ENCODE peak calls at places on chromosome 3, in five cellular contexts. One of them, this sample, is unnamed. For H3K4me1 and H3K9me3, the result is how much of the 10 kb centered on the place peaks cover.

GRCh38 chr3:129526121-129526900 is 2.1 kb upstream of the RHO start:
- DNase-seq in IMR-90: peak
- DNase-seq in ovary: no peak
- DNase-seq in endodermal cell: no peak
- DNase-seq in CD8-positive, alpha-beta T cell: no peak
- DNase-seq in this sample: no peak

GRCh38 chr3:120561251-120562045 is 34.7 kb upstream of the NDUFB4 start:
- DNase-seq in IMR-90: peak
- DNase-seq in ovary: peak
- DNase-seq in endodermal cell: peak
- DNase-seq in CD8-positive, alpha-beta T cell: peak
- DNase-seq in this sample: peak

GRCh38 chr3:171991166-171991565 is 48.2 kb upstream of the FNDC3B start:
- DNase-seq in IMR-90: peak
- DNase-seq in ovary: no peak
- DNase-seq in endodermal cell: no peak
- DNase-seq in CD8-positive, alpha-beta T cell: no peak
- DNase-seq in this sample: no peak

GRCh38 chr3:183309276-183309675 is 56.2 kb downstream of the B3GNT5 start:
- DNase-seq in IMR-90: no peak
- DNase-seq in ovary: no peak
- DNase-seq in endodermal cell: no peak
- DNase-seq in CD8-positive, alpha-beta T cell: no peak
- DNase-seq in this sample: no peak

GRCh38 chr3:36843065-36844051 is 79.0 kb upstream of the DCLK3 start:
- DNase-seq in IMR-90: peak
- DNase-seq in ovary: no peak
- DNase-seq in endodermal cell: peak
- DNase-seq in CD8-positive, alpha-beta T cell: peak
- DNase-seq in this sample: no peak

GRCh38 chr3:154971771-154972326 is 108.3 kb upstream of the MME start:
- DNase-seq in IMR-90: peak
- DNase-seq in ovary: no peak
- DNase-seq in endodermal cell: no peak
- DNase-seq in CD8-positive, alpha-beta T cell: no peak
- DNase-seq in this sample: no peak

GRCh38 chr3:75906555-75907112 is 121.3 kb upstream of the ZNF717 start:
- DNase-seq in IMR-90: peak
- DNase-seq in ovary: no peak
- DNase-seq in endodermal cell: peak
- DNase-seq in CD8-positive, alpha-beta T cell: no peak
- DNase-seq in this sample: peak

GRCh38 chr3:16663852-16664712 is 58.9 kb upstream of the DAZL start:
- DNase-seq in IMR-90: no peak
- DNase-seq in ovary: no peak
- DNase-seq in endodermal cell: no peak
- DNase-seq in CD8-positive, alpha-beta T cell: no peak
- DNase-seq in this sample: no peak

GRCh38 chr3:147493065-147493464 is 83.9 kb downstream of the ZIC1 start:
- DNase-seq in IMR-90: no peak
- DNase-seq in ovary: no peak
- DNase-seq in endodermal cell: no peak
- DNase-seq in CD8-positive, alpha-beta T cell: no peak
- DNase-seq in this sample: no peak

GRCh38 chr3:55511895-55512585 is 24.9 kb upstream of the WNT5A start:
- DNase-seq in IMR-90: peak
- DNase-seq in ovary: no peak
- DNase-seq in endodermal cell: no peak
- DNase-seq in CD8-positive, alpha-beta T cell: no peak
- DNase-seq in this sample: no peak

GRCh38 chr3:134282659-134283047 is 32.0 kb upstream of the RYK start:
- DNase-seq in IMR-90: no peak
- DNase-seq in ovary: no peak
- DNase-seq in endodermal cell: no peak
- DNase-seq in CD8-positive, alpha-beta T cell: no peak
- DNase-seq in this sample: no peak

GRCh38 chr3:50170689-50171088 is 15.6 kb downstream of the SEMA3F start:
- DNase-seq in IMR-90: peak
- DNase-seq in ovary: no peak
- DNase-seq in endodermal cell: no peak
- DNase-seq in CD8-positive, alpha-beta T cell: no peak
- DNase-seq in this sample: no peak

GRCh38 chr3:165983284-165983683 is 146.1 kb upstream of the BCHE start:
- DNase-seq in IMR-90: no peak
- DNase-seq in ovary: no peak
- DNase-seq in endodermal cell: no peak
- DNase-seq in CD8-positive, alpha-beta T cell: no peak
- DNase-seq in this sample: no peak

GRCh38 chr3:54139630-54140029 is 17.3 kb downstream of the CACNA2D3 start:
- DNase-seq in IMR-90: no peak
- DNase-seq in ovary: no peak
- DNase-seq in endodermal cell: no peak
- DNase-seq in CD8-positive, alpha-beta T cell: no peak
- DNase-seq in this sample: no peak

GRCh38 chr3:37243811-37244748 is 69.7 kb upstream of the LRRFIP2 start:
- DNase-seq in IMR-90: peak
- DNase-seq in ovary: peak
- DNase-seq in endodermal cell: peak
- DNase-seq in CD8-positive, alpha-beta T cell: no peak
- DNase-seq in this sample: peak

GRCh38 chr3:24508423-24508839 is 13.8 kb upstream of the THRB start:
- DNase-seq in IMR-90: no peak
- DNase-seq in ovary: no peak
- DNase-seq in endodermal cell: no peak
- DNase-seq in CD8-positive, alpha-beta T cell: no peak
- DNase-seq in this sample: no peak

GRCh38 chr3:151558621-151559020 is 97.8 kb upstream of the IGSF10 start:
- DNase-seq in IMR-90: peak
- DNase-seq in ovary: no peak
- DNase-seq in endodermal cell: no peak
- DNase-seq in CD8-positive, alpha-beta T cell: no peak
- DNase-seq in this sample: no peak

GRCh38 chr3:8233938-8234337 is 267.7 kb upstream of the LMCD1 start:
- DNase-seq in IMR-90: no peak
- DNase-seq in ovary: no peak
- DNase-seq in endodermal cell: no peak
- DNase-seq in CD8-positive, alpha-beta T cell: no peak
- DNase-seq in this sample: no peak

GRCh38 chr3:65672876-65673815 is 365.6 kb downstream of the MAGI1 start:
- DNase-seq in IMR-90: peak
- DNase-seq in ovary: peak
- DNase-seq in endodermal cell: peak
- DNase-seq in CD8-positive, alpha-beta T cell: no peak
- DNase-seq in this sample: peak

GRCh38 chr3:189529468-189529867 is 101.7 kb upstream of the TP63 start:
- DNase-seq in IMR-90: no peak
- DNase-seq in ovary: no peak
- DNase-seq in endodermal cell: no peak
- DNase-seq in CD8-positive, alpha-beta T cell: no peak
- DNase-seq in this sample: no peak

GRCh38 chr3:16140116-16140893 is 34.2 kb upstream of the GALNT15 start:
- DNase-seq in IMR-90: peak
- DNase-seq in ovary: peak
- DNase-seq in endodermal cell: no peak
- DNase-seq in CD8-positive, alpha-beta T cell: no peak
- DNase-seq in this sample: peak

GRCh38 chr3:99366663-99367429 is 271.5 kb upstream of the COL8A1 start:
- DNase-seq in IMR-90: no peak
- DNase-seq in ovary: no peak
- DNase-seq in endodermal cell: peak
- DNase-seq in CD8-positive, alpha-beta T cell: no peak
- DNase-seq in this sample: no peak

DNA sequence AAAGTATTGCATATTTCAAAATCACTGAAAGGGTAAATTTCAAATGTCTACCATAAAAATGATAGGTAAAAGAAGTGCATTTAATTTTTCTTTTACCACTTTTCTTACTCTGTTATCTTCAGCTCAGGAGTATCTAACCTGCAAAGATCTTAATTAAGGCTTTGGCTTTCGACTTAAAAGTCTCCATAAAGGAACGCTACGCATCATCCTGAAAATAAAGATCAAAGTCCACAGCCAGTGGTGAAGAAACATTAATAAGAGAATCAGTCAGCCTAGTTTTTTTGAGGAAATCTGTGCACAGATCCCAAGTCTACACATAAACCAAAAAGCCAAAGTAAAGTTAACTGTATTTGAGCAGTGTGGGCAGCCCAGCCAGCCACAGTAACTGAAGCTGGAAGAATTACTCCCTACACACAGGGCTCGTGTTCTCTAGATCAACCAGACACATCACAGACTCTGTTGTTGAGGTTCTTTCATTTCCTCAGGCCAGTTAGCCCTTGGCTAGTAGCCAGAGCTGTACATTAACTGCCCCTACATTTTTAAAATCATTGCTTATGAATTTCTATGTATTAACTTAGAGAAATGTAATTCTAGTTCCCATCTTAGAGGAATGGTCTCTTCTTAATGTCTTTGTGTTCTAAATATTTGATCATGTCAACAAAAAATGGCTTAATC is 6.9 kb downstream of the LRRC2 start:
- DNase-seq in IMR-90: peak
- DNase-seq in ovary: no peak
- DNase-seq in endodermal cell: no peak
- DNase-seq in CD8-positive, alpha-beta T cell: no peak
- DNase-seq in this sample: no peak
- H3K4me1 ChIP-seq in IMR-90: under half
- H3K4me1 ChIP-seq in ovary: under half
- H3K4me1 ChIP-seq in endodermal cell: under half
- H3K4me1 ChIP-seq in CD8-positive, alpha-beta T cell: under half
- H3K4me1 ChIP-seq in this sample: under half

GRCh38 chr3:94416768-94417167 is 353.9 kb downstream of the NSUN3 start:
- DNase-seq in IMR-90: peak
- DNase-seq in ovary: no peak
- DNase-seq in endodermal cell: no peak
- DNase-seq in CD8-positive, alpha-beta T cell: no peak
- DNase-seq in this sample: no peak
- TF ChIP-seq CTCF in IMR-90: no peak
- TF ChIP-seq CTCF in ovary: no peak
- TF ChIP-seq CTCF in endodermal cell: no peak
- TF ChIP-seq CTCF in CD8-positive, alpha-beta T cell: no peak
- TF ChIP-seq CTCF in this sample: no peak

DNA sequence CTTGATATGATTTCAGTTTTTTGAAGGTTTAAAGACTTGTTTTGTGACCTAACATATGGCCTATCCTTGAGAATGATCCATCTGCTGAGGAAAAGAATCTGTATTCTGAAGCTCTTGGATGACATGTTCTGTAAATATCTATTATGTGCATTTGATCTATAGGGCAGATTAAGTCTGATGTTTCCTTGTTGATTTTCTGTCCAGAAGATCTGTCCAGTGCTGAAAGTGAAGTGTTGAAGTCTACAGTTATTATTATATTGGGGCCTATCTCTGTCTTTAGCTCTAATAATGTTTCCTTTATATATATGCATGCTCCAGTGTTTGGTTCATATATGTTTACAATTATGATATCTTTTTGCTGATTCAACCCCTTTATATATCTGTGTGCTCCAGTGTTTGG is 362.8 kb downstream of the EPHA6 start:
- DNase-seq in IMR-90: no peak
- DNase-seq in ovary: no peak
- DNase-seq in endodermal cell: no peak
- DNase-seq in CD8-positive, alpha-beta T cell: no peak
- DNase-seq in this sample: no peak
- H3K9me3 ChIP-seq in IMR-90: under half
- H3K9me3 ChIP-seq in ovary: under half
- H3K9me3 ChIP-seq in endodermal cell: under half
- H3K9me3 ChIP-seq in CD8-positive, alpha-beta T cell: under half
- H3K9me3 ChIP-seq in this sample: under half

GRCh38 chr3:32872487-32873382 is 54.9 kb downstream of the TRIM71 start:
- DNase-seq in IMR-90: no peak
- DNase-seq in ovary: peak
- DNase-seq in endodermal cell: no peak
- DNase-seq in CD8-positive, alpha-beta T cell: no peak
- DNase-seq in this sample: peak

GRCh38 chr3:32877598-32877997 is 59.8 kb downstream of the TRIM71 start:
- DNase-seq in IMR-90: no peak
- DNase-seq in ovary: no peak
- DNase-seq in endodermal cell: no peak
- DNase-seq in CD8-positive, alpha-beta T cell: no peak
- DNase-seq in this sample: no peak

GRCh38 chr3:32876920-32877319 is 59.1 kb downstream of the TRIM71 start:
- DNase-seq in IMR-90: no peak
- DNase-seq in ovary: no peak
- DNase-seq in endodermal cell: no peak
- DNase-seq in CD8-positive, alpha-beta T cell: no peak
- DNase-seq in this sample: no peak

GRCh38 chr3:32870373-32871091 is 52.7 kb downstream of the TRIM71 start:
- DNase-seq in IMR-90: no peak
- DNase-seq in ovary: no peak
- DNase-seq in endodermal cell: no peak
- DNase-seq in CD8-positive, alpha-beta T cell: no peak
- DNase-seq in this sample: no peak

GRCh38 chr3:32873491-32874130 is 55.8 kb downstream of the TRIM71 start:
- DNase-seq in IMR-90: no peak
- DNase-seq in ovary: peak
- DNase-seq in endodermal cell: no peak
- DNase-seq in CD8-positive, alpha-beta T cell: no peak
- DNase-seq in this sample: no peak
- H3K4me1 ChIP-seq in IMR-90: under half
- H3K4me1 ChIP-seq in ovary: under half
- H3K4me1 ChIP-seq in endodermal cell: under half
- H3K4me1 ChIP-seq in CD8-positive, alpha-beta T cell: under half
- H3K4me1 ChIP-seq in this sample: under half

GRCh38 chr3:51642462-51642861 is 28.6 kb upstream of the TEX264 start:
- DNase-seq in IMR-90: peak
- DNase-seq in ovary: no peak
- DNase-seq in endodermal cell: no peak
- DNase-seq in CD8-positive, alpha-beta T cell: no peak
- DNase-seq in this sample: no peak
- TF ChIP-seq CTCF in IMR-90: peak
- TF ChIP-seq CTCF in ovary: no peak
- TF ChIP-seq CTCF in endodermal cell: peak
- TF ChIP-seq CTCF in CD8-positive, alpha-beta T cell: peak
- TF ChIP-seq CTCF in this sample: peak

DNA sequence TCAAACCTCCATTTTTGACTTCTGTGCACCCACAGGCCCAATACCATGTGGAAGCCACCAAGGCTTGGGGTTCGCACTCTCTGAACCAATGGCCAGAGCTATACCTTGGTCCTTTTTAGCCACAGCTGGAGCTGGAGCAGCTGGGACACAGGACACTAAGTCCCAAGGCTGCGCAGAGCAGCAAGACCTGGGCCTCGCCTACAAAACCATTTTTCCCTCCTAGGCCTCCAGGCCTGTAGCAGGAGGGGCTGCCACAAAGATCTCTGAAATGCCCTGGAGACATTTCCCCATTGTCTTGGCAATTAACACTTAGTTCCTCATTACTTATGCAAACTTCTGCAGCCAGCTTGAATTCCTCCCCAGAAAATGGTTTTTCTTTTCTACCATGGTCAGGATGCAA is 81.3 kb downstream of the ZMAT3 start:
- DNase-seq in IMR-90: no peak
- DNase-seq in ovary: no peak
- DNase-seq in endodermal cell: no peak
- DNase-seq in CD8-positive, alpha-beta T cell: no peak
- DNase-seq in this sample: no peak
- H3K9me3 ChIP-seq in IMR-90: under half
- H3K9me3 ChIP-seq in ovary: under half
- H3K9me3 ChIP-seq in endodermal cell: half or more
- H3K9me3 ChIP-seq in CD8-positive, alpha-beta T cell: under half
- H3K9me3 ChIP-seq in this sample: under half

This sample was measured in body of pancreas.